ENCODE peak calls at places on chromosomes 4 and X, in seven cellular contexts. V, B, Y, X, F, M and N are unnamed samples. For H3K9me3, the result is how much of the 10 kb centered on the place peaks cover.

GRCh38 chrX:105114554-105115130 is 105.9 kb downstream of the TEX13A start:
- DNase-seq in X (no peak), B (no peak), V (peak), Y (no peak), F (no peak), M (no peak), N (no peak)

GRCh38 chrX:153539171-153539978 is 21.9 kb downstream of the ATP2B3 start:
- DNase-seq in B (peak), Y (peak), M (peak), V (peak), X (peak), F (peak), N (peak)

GRCh38 chrX:109822861-109823260 is 89.8 kb upstream of the ACSL4 start:
- DNase-seq in B (no peak), F (no peak), X (no peak), M (no peak), Y (no peak), V (peak), N (no peak)

GRCh38 chrX:119495734-119496520 is 27.7 kb downstream of the SLC25A5 start:
- DNase-seq in B (no peak), Y (no peak), X (no peak), M (no peak), F (no peak), V (no peak), N (no peak)

GRCh38 chr4:80125252-80126177 is 52.5 kb upstream of the ANTXR2 start:
- DNase-seq in B (no peak), M (no peak), Y (no peak), F (no peak), X (no peak), V (peak), N (no peak)

GRCh38 chr4:169283114-169283509 is 12.4 kb upstream of the SH3RF1 start:
- DNase-seq in M (no peak), F (no peak), X (no peak), Y (no peak), V (peak), B (no peak), N (no peak)

GRCh38 chr4:177047070-177047850 is 254.5 kb upstream of the VEGFC start:
- DNase-seq in F (peak), V (peak), X (peak), M (peak), Y (peak), B (peak), N (peak)

GRCh38 chrX:145213504-145213903 is 33.8 kb upstream of the SPANXN1 start:
- DNase-seq in Y (no peak), M (no peak), F (no peak), X (no peak), V (peak), B (no peak), N (no peak)

GRCh38 chrX:14351889-14352288 is 177.4 kb upstream of the GLRA2 start:
- DNase-seq in V (no peak), X (no peak), F (no peak), B (no peak), M (no peak), Y (no peak), N (no peak)

GRCh38 chrX:119809185-119809666 is 17.8 kb upstream of the RPL39 start:
- DNase-seq in Y (no peak), F (no peak), X (no peak), V (no peak), B (no peak), M (no peak), N (no peak)

GRCh38 chrX:29024813-29025342 is 437.6 kb downstream of the IL1RAPL1 start:
- DNase-seq in X (no peak), B (no peak), Y (no peak), V (no peak), M (no peak), F (no peak), N (no peak)

GRCh38 chrX:10259716-10260115 is 102.9 kb downstream of the CLCN4 start:
- DNase-seq in X (no peak), M (no peak), V (no peak), F (no peak), B (no peak), Y (no peak), N (no peak)

GRCh38 chr4:127503111-127503510 is 129.6 kb upstream of the INTU start:
- DNase-seq in B (no peak), Y (no peak), X (no peak), V (no peak), F (no peak), M (no peak), N (no peak)

GRCh38 chrX:15151267-15152196 is 118.4 kb downstream of the ASB9 start:
- DNase-seq in Y (no peak), X (no peak), M (no peak), F (no peak), V (peak), B (no peak), N (no peak)

GRCh38 chrX:9279271-9279596 is 185.6 kb upstream of the TBL1X start:
- DNase-seq in F (no peak), M (no peak), X (no peak), V (no peak), Y (no peak), B (no peak), N (no peak)

GRCh38 chr4:171676555-171677215 is 136.5 kb upstream of the GALNTL6 start:
- DNase-seq in V (no peak), M (no peak), F (no peak), B (no peak), X (no peak), Y (no peak), N (no peak)

GRCh38 chr4:152408514-152409327 is 127.2 kb downstream of the FBXW7 start:
- DNase-seq in F (no peak), Y (no peak), B (peak), M (no peak), V (peak), X (no peak), N (no peak)

GRCh38 chr4:6019316-6020263 is 1.4 kb upstream of the C4orf50 start:
- DNase-seq in X (peak), M (peak), F (no peak), V (peak), Y (no peak), B (peak), N (peak)

GRCh38 chr4:86218721-86219481 is 141.0 kb downstream of the MAPK10 start:
- DNase-seq in F (no peak), B (no peak), X (no peak), V (peak), Y (peak), M (no peak), N (peak)

GRCh38 chrX:72001471-72001870 is 90.8 kb downstream of the NHSL2 start:
- DNase-seq in F (no peak), V (no peak), X (no peak), M (no peak), B (no peak), Y (no peak), N (no peak)

GRCh38 chrX:72634321-72634720 is 61.7 kb upstream of the HDAC8 start:
- DNase-seq in V (peak), B (no peak), F (no peak), Y (no peak), M (no peak), X (no peak), N (no peak)

GRCh38 chrX:102535958-102536357 is 19.4 kb upstream of the TMSB15A start:
- DNase-seq in F (no peak), X (no peak), M (no peak), B (no peak), Y (no peak), V (no peak), N (no peak)

GRCh38 chrX:78133561-78133960 is 5.9 kb downstream of the TAF9B start:
- DNase-seq in F (no peak), M (no peak), Y (no peak), X (no peak), B (no peak), V (no peak), N (no peak)

GRCh38 chr4:159197885-159198269 is 95.0 kb downstream of the RAPGEF2 start:
- DNase-seq in B (no peak), V (no peak), F (no peak), M (no peak), X (no peak), Y (no peak), N (no peak)

GRCh38 chrX:54891573-54891972 is 29.1 kb upstream of the TRO start:
- DNase-seq in M (no peak), B (peak), V (peak), X (no peak), Y (no peak), F (no peak), N (peak)

GRCh38 chr4:1504786-1505500 is 98.7 kb upstream of the NKX1-1 start:
- DNase-seq in F (peak), M (peak), Y (peak), B (peak), V (no peak), X (no peak), N (no peak)

GRCh38 chr4:55949480-55949802 is 696 bp downstream of the CEP135 start:
- DNase-seq in X (no peak), Y (no peak), V (no peak), F (no peak), B (no peak), M (no peak), N (no peak)

GRCh38 chr4:153651041-153651960 is 32.8 kb upstream of the TLR2 start:
- DNase-seq in M (no peak), Y (no peak), V (peak), F (no peak), B (no peak), X (no peak), N (no peak)

GRCh38 chr4:177573487-177573886 is 131.2 kb upstream of the AGA start:
- DNase-seq in X (no peak), M (no peak), F (no peak), Y (no peak), B (no peak), V (peak), N (no peak)

DNA sequence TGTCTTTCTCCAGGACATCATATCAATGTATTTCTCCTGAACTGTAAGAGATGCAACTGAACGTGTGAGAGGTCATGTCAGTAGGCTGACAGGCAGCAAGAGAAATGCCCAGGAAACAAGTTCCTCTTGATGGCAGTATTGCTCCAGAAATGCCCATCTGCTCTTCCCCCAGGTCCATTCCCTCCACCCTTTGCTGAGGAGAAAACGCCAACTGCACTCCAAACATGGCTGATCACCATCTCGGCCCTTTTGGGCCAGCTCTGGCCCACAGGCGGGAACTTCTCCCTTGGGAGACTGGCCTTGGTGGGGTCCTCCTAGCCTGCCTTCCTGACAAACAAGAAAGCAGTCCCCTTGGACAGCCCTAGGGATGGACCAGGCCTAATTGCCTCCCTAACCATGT is 276.5 kb upstream of the AGTR2 start:
- DNase-seq in V (peak), X (no peak), M (no peak), Y (no peak), B (peak), F (peak), N (peak)
- H3K4me3 ChIP-seq in V (no peak), X (no peak), M (no peak), Y (no peak), B (peak), F (peak), N (no peak)

GRCh38 chrX:56288607-56289006 is 56.5 kb downstream of the KLF8 start:
- DNase-seq in M (no peak), F (no peak), Y (no peak), V (no peak), X (no peak), B (no peak), N (no peak)
- H3K9me3 ChIP-seq in M (under half), F (under half), Y (under half), V (under half), X (under half), B (under half), N (under half)

GRCh38 chrX:41604154-41604553 is 84.6 kb upstream of the GPR34 start:
- DNase-seq in Y (no peak), B (no peak), F (no peak), M (no peak), V (no peak), X (no peak), N (no peak)
- H3K4me3 ChIP-seq in Y (no peak), B (no peak), F (no peak), M (no peak), V (no peak), X (no peak), N (no peak)

GRCh38 chr4:8785656-8786142 is 85.9 kb downstream of the HMX1 start:
- DNase-seq in X (no peak), B (no peak), F (no peak), Y (no peak), M (no peak), V (no peak), N (no peak)
- H3K9me3 ChIP-seq in X (under half), B (under half), F (under half), Y (under half), M (under half), V (under half), N (under half)